ENCODE peak calls at places on chromosomes 2 and 18, in seven cellular contexts. O is NCI-H524 treated with DMSO at 0.1 percent for 48 hours; H is glutamatergic neuron; B is occipital lobe; I is naive thymus-derived CD8-positive, alpha-beta T cell; Y is GM04504; M is H9. X is an unnamed sample.

GRCh38 chr2:112821142-112821541 is 15.4 kb downstream of the IL1B start:
- DNase-seq in M (no peak), B (no peak), I (no peak), H (no peak), O (no peak), Y (no peak), X (no peak)

GRCh38 chr2:118989481-118989880 is 47.5 kb downstream of the MARCO start:
- DNase-seq in Y (no peak), H (no peak), M (no peak), B (no peak), I (no peak), O (no peak), X (no peak)

GRCh38 chr18:12079504-12080237 is 14.0 kb upstream of the ANKRD62 start:
- DNase-seq in I (no peak), M (no peak), Y (no peak), B (no peak), H (peak; percentile 63), O (peak; percentile 56), X (peak; percentile 5)

GRCh38 chr2:64295326-64296149 is 151.3 kb upstream of the PELI1 start:
- DNase-seq in B (no peak), I (no peak), O (no peak), H (no peak), Y (no peak), M (no peak), X (no peak)

GRCh38 chr18:47594621-47595086 is 335.8 kb downstream of the SMAD2 start:
- DNase-seq in Y (no peak), O (no peak), B (peak; percentile 53), I (no peak), M (no peak), H (no peak), X (no peak)

GRCh38 chr18:22865354-22866116 is 67.6 kb upstream of the RBBP8 start:
- DNase-seq in I (no peak), B (no peak), Y (no peak), O (no peak), M (no peak), H (no peak), X (no peak)

GRCh38 chr2:237791977-237792727 is 6.4 kb upstream of the RBM44 start:
- DNase-seq in H (no peak), M (peak; percentile 50), O (no peak), I (no peak), B (no peak), Y (no peak), X (no peak)

GRCh38 chr2:150526006-150526405 is 38.5 kb upstream of the RND3 start:
- DNase-seq in O (no peak), I (no peak), B (no peak), M (no peak), H (no peak), Y (no peak), X (no peak)

GRCh38 chr2:23379220-23379695 is 5.7 kb upstream of the KLHL29 start:
- DNase-seq in H (no peak), I (no peak), Y (no peak), B (no peak), M (no peak), O (no peak), X (no peak)

GRCh38 chr18:61581578-61582204 is 248.5 kb downstream of the CDH20 start:
- DNase-seq in H (peak; percentile 87), I (peak; percentile 70), M (peak; percentile 93), B (peak; percentile 28), Y (peak; percentile 28), O (peak; percentile 19), X (no peak)

GRCh38 chr18:61448316-61448715 is 115.1 kb downstream of the CDH20 start:
- DNase-seq in Y (no peak), H (no peak), B (no peak), M (no peak), O (no peak), I (no peak), X (no peak)

GRCh38 chr2:176464886-176465564 is 195.8 kb downstream of the MTX2 start:
- DNase-seq in M (no peak), B (no peak), H (peak; percentile 18), O (peak; percentile 38), Y (no peak), I (no peak), X (no peak)

GRCh38 chr18:22789600-22789999 is 143.5 kb upstream of the RBBP8 start:
- DNase-seq in B (no peak), O (no peak), M (no peak), Y (no peak), H (no peak), I (no peak), X (no peak)

X was measured in AG04449.